ENCODE peak calls at places on chromosomes 3 and 15, in seven cellular contexts. N is OCI-LY7, A is psoas muscle, F is mammary epithelial cell, O is lung, L is SK-N-SH, G is mucosa of descending colon. Q is an unnamed sample. For H3K36me3, the result is how much of the 10 kb centered on the place peaks cover.

GRCh38 chr3:170132335-170132734 is 49.2 kb downstream of the PHC3 start:
- DNase-seq in G (no peak), F (no peak), L (no peak), O (no peak), A (no peak), N (peak), Q (no peak)

GRCh38 chr3:52845157-52845556 is 10.3 kb upstream of the MUSTN1 start:
- DNase-seq in A (peak), N (no peak), F (no peak), L (no peak), G (no peak), O (peak), Q (peak)

GRCh38 chr3:11212301-11212613 is 58.0 kb downstream of the HRH1 start:
- DNase-seq in L (no peak), G (no peak), N (no peak), F (peak), A (no peak), O (no peak), Q (no peak)

GRCh38 chr3:23075478-23075877 is 127.6 kb upstream of the UBE2E2 start:
- DNase-seq in F (no peak), L (no peak), O (no peak), G (no peak), N (no peak), A (no peak), Q (no peak)

GRCh38 chr3:77407454-77407853 is 367.6 kb downstream of the ROBO2 start:
- DNase-seq in N (no peak), F (no peak), O (no peak), A (no peak), L (no peak), G (no peak), Q (no peak)

GRCh38 chr3:197942956-197943556 is 6.9 kb upstream of the RPL35A start:
- DNase-seq in A (no peak), O (no peak), L (peak), F (peak), G (no peak), N (peak), Q (no peak)

GRCh38 chr3:170532573-170532972 is 53.3 kb downstream of the SLC7A14 start:
- DNase-seq in O (no peak), G (no peak), F (no peak), N (no peak), A (no peak), L (no peak), Q (no peak)

GRCh38 chr3:29914861-29915524 is 634.1 kb downstream of the RBMS3 start:
- DNase-seq in G (no peak), N (no peak), A (no peak), O (no peak), L (no peak), F (peak), Q (no peak)

GRCh38 chr3:32888739-32889138 is 62.7 kb upstream of the CCR4 start:
- DNase-seq in G (no peak), O (no peak), L (no peak), N (no peak), F (no peak), A (no peak), Q (no peak)

GRCh38 chr3:101784850-101785613 is 6.0 kb downstream of the NXPE3 start:
- DNase-seq in G (no peak), N (no peak), O (no peak), L (no peak), A (no peak), F (no peak), Q (no peak)

GRCh38 chr3:24396338-24396737 is 98.3 kb downstream of the THRB start:
- DNase-seq in N (no peak), G (no peak), O (no peak), A (no peak), F (no peak), L (no peak), Q (no peak)

GRCh38 chr15:69314174-69314573 is 15.5 kb downstream of the PAQR5 start:
- DNase-seq in N (no peak), L (no peak), F (no peak), O (no peak), G (peak), A (no peak), Q (no peak)

GRCh38 chr15:58522391-58522790 is 90.6 kb downstream of the LIPC start:
- DNase-seq in A (no peak), L (no peak), G (no peak), N (no peak), O (no peak), F (no peak), Q (no peak)

DNA sequence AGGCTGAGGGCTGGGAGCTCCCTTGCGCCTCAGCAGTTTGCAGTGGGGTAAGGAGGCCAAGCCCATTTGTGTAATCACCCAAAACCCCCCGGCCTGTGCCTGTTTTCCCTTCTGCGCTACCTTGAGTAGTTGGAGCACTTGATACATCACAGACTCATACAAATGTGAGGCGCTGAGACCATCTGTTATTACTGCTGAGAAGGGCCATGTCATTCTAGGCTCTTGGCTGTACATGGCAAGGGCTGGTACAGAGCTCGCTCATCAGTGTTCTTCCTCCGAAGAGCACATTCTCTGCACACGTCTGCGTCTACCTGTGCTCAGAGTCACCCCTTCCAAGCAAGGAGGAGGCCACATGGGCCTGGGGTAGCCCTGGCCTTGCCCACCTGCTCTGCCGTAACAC is 9.3 kb downstream of the PLA2G4B start:
- DNase-seq in A (no peak), F (no peak), N (no peak), O (no peak), G (no peak), L (no peak), Q (no peak)
- H3K36me3 ChIP-seq in A (half or more), F (under half), N (under half), O (half or more), G (under half), L (under half), Q (under half)

GRCh38 chr3:128835096-128835495 is 44.3 kb upstream of the ACAD9 start:
- DNase-seq in L (no peak), F (no peak), O (no peak), G (no peak), A (no peak), N (no peak), Q (no peak)
- H3K4me3 ChIP-seq in L (no peak), F (no peak), O (no peak), G (no peak), A (no peak), N (no peak), Q (no peak)

GRCh38 chr3:127667119-127667681 is 5.6 kb upstream of the ABTB1 start:
- DNase-seq in N (no peak), L (no peak), A (no peak), G (no peak), F (no peak), O (no peak), Q (no peak)

GRCh38 chr3:127662051-127662469 is 10.7 kb upstream of the ABTB1 start:
- DNase-seq in N (no peak), F (no peak), A (no peak), O (no peak), L (no peak), G (no peak), Q (no peak)

GRCh38 chr3:127668906-127669305 is 3.8 kb upstream of the ABTB1 start:
- DNase-seq in O (no peak), A (no peak), N (no peak), L (no peak), F (no peak), G (no peak), Q (no peak)

GRCh38 chr3:127666684-127667083 is 6.1 kb upstream of the ABTB1 start:
- DNase-seq in A (no peak), F (no peak), N (no peak), L (no peak), G (no peak), O (no peak), Q (no peak)

GRCh38 chr3:127665586-127665985 is 7.2 kb upstream of the ABTB1 start:
- DNase-seq in A (no peak), G (no peak), N (no peak), O (no peak), L (no peak), F (no peak), Q (no peak)
- H3K36me3 ChIP-seq in A (under half), G (under half), N (under half), O (under half), L (under half), F (under half), Q (under half)

DNA sequence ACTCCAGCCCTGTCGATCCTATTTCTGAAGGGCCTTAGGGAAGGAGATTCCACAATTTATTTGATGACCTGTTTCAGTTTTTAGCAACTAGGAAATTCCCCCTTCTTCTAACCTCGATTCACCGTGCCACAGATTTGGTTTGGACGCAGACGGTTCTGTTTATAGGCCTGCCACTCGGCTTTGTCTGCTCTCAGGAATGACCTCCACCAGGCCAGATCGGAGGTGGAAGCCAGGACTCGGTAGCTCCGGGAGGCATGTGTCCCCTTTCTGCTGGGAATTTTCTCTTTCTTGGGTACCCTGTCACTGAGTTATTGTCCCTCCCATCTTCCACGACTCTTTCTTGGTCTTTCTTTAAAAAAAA is 85.5 kb upstream of the ETV5 start:
- DNase-seq in F (no peak), N (no peak), O (no peak), A (no peak), L (no peak), G (no peak), Q (no peak)
- H3K4me3 ChIP-seq in F (no peak), N (no peak), O (no peak), A (peak), L (no peak), G (no peak), Q (peak)

DNA sequence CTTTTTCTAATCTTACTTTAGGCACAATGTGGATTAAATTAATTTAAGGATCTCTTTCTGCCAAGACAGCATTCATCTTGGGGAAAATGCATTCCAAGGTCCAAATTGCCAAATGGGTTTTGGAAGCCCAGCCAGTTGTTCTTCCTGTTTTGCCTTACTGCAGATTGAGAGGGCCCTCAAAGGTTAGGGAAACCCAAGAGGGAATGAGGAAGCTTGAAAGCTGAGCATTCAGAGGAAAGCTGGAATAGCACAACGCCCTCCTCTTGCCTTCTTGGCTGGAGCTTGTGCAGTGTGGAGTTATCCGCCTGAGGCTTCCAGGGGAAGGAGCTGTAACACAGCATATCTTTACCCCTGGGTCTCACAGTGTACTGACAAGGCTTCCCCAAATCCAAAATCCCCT is 18.2 kb upstream of the SACM1L start:
- DNase-seq in A (no peak), N (no peak), F (no peak), L (no peak), O (no peak), G (no peak), Q (no peak)
- H3K36me3 ChIP-seq in A (half or more), N (under half), F (under half), L (under half), O (under half), G (under half), Q (under half)

GRCh38 chr3:179398574-179399249 is 51.2 kb downstream of the MFN1 start:
- DNase-seq in O (no peak), F (no peak), G (no peak), A (no peak), N (no peak), L (no peak), Q (no peak)
- H3K4me3 ChIP-seq in O (no peak), F (no peak), G (no peak), A (no peak), N (no peak), L (no peak), Q (no peak)

GRCh38 chr3:94061297-94061696 is 1.4 kb downstream of the DHFR2 start:
- DNase-seq in F (no peak), N (no peak), O (no peak), G (no peak), A (no peak), L (no peak), Q (no peak)
- H3K36me3 ChIP-seq in F (under half), N (under half), O (under half), G (under half), A (under half), L (under half), Q (under half)

Q was measured in thoracic aorta.